ENCODE peak calls at places on chromosomes 11 and 22, in seven cellular contexts. One of them, this sample, is unnamed.

GRCh38 chr11:57901756-57902155 is 121.9 kb upstream of the OR9Q1 start:
- DNase-seq in IMR-90: no peak
- DNase-seq in H9: no peak
- DNase-seq in mesendoderm: peak; percentile 54
- DNase-seq in H1: no peak
- DNase-seq in mesenchymal stem cell: no peak
- DNase-seq in trophoblast cell: peak; percentile 89
- DNase-seq in this sample: no peak

GRCh38 chr11:108693852-108694251 is 29.0 kb downstream of the DDX10 start:
- DNase-seq in mesenchymal stem cell: peak; percentile 40
- DNase-seq in IMR-90: peak; percentile 63
- DNase-seq in H1: no peak
- DNase-seq in mesendoderm: no peak
- DNase-seq in H9: no peak
- DNase-seq in trophoblast cell: no peak
- DNase-seq in this sample: no peak

GRCh38 chr11:79438631-79439429 is 2.0 kb downstream of the TENM4 start:
- DNase-seq in mesenchymal stem cell: peak; percentile 28
- DNase-seq in H1: peak; percentile 73
- DNase-seq in mesendoderm: peak; percentile 75
- DNase-seq in H9: peak; percentile 54
- DNase-seq in IMR-90: peak; percentile 42
- DNase-seq in trophoblast cell: no peak
- DNase-seq in this sample: peak; percentile 17

GRCh38 chr11:93236741-93237675 is 39.2 kb upstream of the SLC36A4 start:
- DNase-seq in H1: no peak
- DNase-seq in trophoblast cell: peak; percentile 57
- DNase-seq in mesenchymal stem cell: peak; percentile 51
- DNase-seq in IMR-90: peak; percentile 44
- DNase-seq in H9: peak; percentile 52
- DNase-seq in mesendoderm: peak; percentile 81
- DNase-seq in this sample: peak; percentile 29

GRCh38 chr11:86490582-86490981 is 115.9 kb downstream of the CCDC81 start:
- DNase-seq in mesenchymal stem cell: no peak
- DNase-seq in H9: no peak
- DNase-seq in trophoblast cell: no peak
- DNase-seq in IMR-90: no peak
- DNase-seq in mesendoderm: no peak
- DNase-seq in H1: no peak
- DNase-seq in this sample: no peak

GRCh38 chr11:29159552-29160465 is 857.0 kb downstream of the KCNA4 start:
- DNase-seq in IMR-90: peak; percentile 90
- DNase-seq in H1: peak; percentile 56
- DNase-seq in mesendoderm: peak; percentile 82
- DNase-seq in mesenchymal stem cell: peak; percentile 74
- DNase-seq in trophoblast cell: peak; percentile 78
- DNase-seq in H9: peak; percentile 69
- DNase-seq in this sample: peak; percentile 56

GRCh38 chr22:47808236-47808845 is 1045.9 kb downstream of the TBC1D22A start:
- DNase-seq in H1: no peak
- DNase-seq in IMR-90: no peak
- DNase-seq in mesendoderm: no peak
- DNase-seq in trophoblast cell: no peak
- DNase-seq in mesenchymal stem cell: no peak
- DNase-seq in H9: no peak
- DNase-seq in this sample: no peak

GRCh38 chr11:61787928-61788491 is 4.4 kb downstream of the TMEM258 start:
- DNase-seq in trophoblast cell: peak; percentile 21
- DNase-seq in mesenchymal stem cell: peak; percentile 74
- DNase-seq in mesendoderm: peak; percentile 87
- DNase-seq in H1: peak; percentile 75
- DNase-seq in H9: peak; percentile 74
- DNase-seq in IMR-90: peak; percentile 61
- DNase-seq in this sample: peak; percentile 30

GRCh38 chr11:86800076-86800955 is at the start of gene PRSS23:
- DNase-seq in trophoblast cell: peak; percentile 60
- DNase-seq in mesendoderm: peak; percentile 68
- DNase-seq in mesenchymal stem cell: peak; percentile 68
- DNase-seq in H9: peak; percentile 64
- DNase-seq in IMR-90: peak; percentile 44
- DNase-seq in H1: peak; percentile 76
- DNase-seq in this sample: peak; percentile 79

GRCh38 chr11:124841765-124842700 is 23.2 kb upstream of the ROBO3 start:
- DNase-seq in IMR-90: no peak
- DNase-seq in H1: no peak
- DNase-seq in H9: no peak
- DNase-seq in trophoblast cell: no peak
- DNase-seq in mesenchymal stem cell: no peak
- DNase-seq in mesendoderm: peak; percentile 36
- DNase-seq in this sample: no peak

GRCh38 chr11:66904055-66904454 is 47.2 kb downstream of the LRFN4 start:
- DNase-seq in H1: no peak
- DNase-seq in mesendoderm: peak; percentile 50
- DNase-seq in IMR-90: peak; percentile 23
- DNase-seq in H9: no peak
- DNase-seq in mesenchymal stem cell: no peak
- DNase-seq in trophoblast cell: no peak
- DNase-seq in this sample: no peak
- H3K4me2 ChIP-seq in H1: no peak overlapping the region
- H3K4me2 ChIP-seq in mesendoderm: no peak overlapping the region
- H3K4me2 ChIP-seq in IMR-90: no peak overlapping the region
- H3K4me2 ChIP-seq in H9: no peak overlapping the region
- H3K4me2 ChIP-seq in mesenchymal stem cell: no peak overlapping the region
- H3K4me2 ChIP-seq in trophoblast cell: no peak overlapping the region
- H3K4me2 ChIP-seq in this sample: no peak overlapping the region

GRCh38 chr11:68377389-68377795 is 65.0 kb downstream of the LRP5 start:
- DNase-seq in trophoblast cell: no peak
- DNase-seq in mesendoderm: no peak
- DNase-seq in mesenchymal stem cell: no peak
- DNase-seq in H9: no peak
- DNase-seq in IMR-90: no peak
- DNase-seq in H1: no peak
- DNase-seq in this sample: no peak
- H2AK5ac ChIP-seq in trophoblast cell: no peak overlapping the region
- H2AK5ac ChIP-seq in mesendoderm: no peak overlapping the region
- H2AK5ac ChIP-seq in mesenchymal stem cell: no peak overlapping the region
- H2AK5ac ChIP-seq in H9: no peak overlapping the region
- H2AK5ac ChIP-seq in IMR-90: no peak overlapping the region
- H2AK5ac ChIP-seq in H1: no peak overlapping the region
- H2AK5ac ChIP-seq in this sample: no peak overlapping the region

DNA sequence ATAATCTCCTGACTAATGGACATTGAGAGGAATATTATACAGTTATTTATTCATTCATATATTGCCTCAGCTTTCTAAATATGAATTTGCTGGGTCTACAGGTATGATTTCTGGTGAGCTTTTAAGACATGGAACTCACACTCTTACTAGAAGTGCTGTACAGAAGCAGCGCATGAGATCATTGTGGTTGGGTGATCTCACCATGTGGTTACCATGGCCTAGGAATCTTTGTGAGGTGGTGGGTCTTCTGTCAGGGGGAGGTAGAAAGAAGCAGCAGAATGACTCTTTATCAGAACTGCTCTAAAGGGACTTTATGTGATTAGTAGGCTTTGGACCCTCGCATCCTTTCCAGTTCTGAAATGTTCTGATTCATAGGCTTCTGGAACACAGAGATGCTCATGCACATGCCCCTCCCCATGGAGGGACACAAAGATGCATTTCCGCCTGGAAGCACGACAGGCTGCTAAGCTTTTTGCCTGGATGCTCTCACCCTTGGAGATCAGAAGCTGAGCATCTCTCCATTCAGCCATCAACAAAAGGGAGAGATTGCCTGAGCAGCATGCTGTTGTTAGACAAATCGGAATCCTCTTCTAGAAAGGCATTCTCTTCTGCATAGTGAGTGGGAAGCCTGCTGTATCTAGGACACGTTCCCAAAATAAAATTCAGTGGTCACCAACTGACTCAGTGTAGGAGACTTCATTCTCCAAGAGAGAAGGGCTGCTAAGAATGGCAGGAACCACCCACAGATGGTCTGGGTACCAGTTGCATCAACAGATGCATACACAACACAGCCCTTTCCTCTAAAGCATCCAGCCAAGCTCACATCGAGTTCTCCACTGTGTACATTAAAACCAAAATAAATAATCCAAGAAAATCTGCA is 51.3 kb downstream of the KIRREL3 start:
- DNase-seq in mesendoderm: no peak
- DNase-seq in IMR-90: peak; percentile 93
- DNase-seq in H9: no peak
- DNase-seq in trophoblast cell: no peak
- DNase-seq in H1: no peak
- DNase-seq in mesenchymal stem cell: no peak
- DNase-seq in this sample: no peak
- H3K18ac ChIP-seq in mesendoderm: no peak overlapping the region
- H3K18ac ChIP-seq in IMR-90: no peak overlapping the region
- H3K18ac ChIP-seq in H9: no peak overlapping the region
- H3K18ac ChIP-seq in trophoblast cell: no peak overlapping the region
- H3K18ac ChIP-seq in H1: no peak overlapping the region
- H3K18ac ChIP-seq in mesenchymal stem cell: no peak overlapping the region
- H3K18ac ChIP-seq in this sample: no peak overlapping the region

DNA sequence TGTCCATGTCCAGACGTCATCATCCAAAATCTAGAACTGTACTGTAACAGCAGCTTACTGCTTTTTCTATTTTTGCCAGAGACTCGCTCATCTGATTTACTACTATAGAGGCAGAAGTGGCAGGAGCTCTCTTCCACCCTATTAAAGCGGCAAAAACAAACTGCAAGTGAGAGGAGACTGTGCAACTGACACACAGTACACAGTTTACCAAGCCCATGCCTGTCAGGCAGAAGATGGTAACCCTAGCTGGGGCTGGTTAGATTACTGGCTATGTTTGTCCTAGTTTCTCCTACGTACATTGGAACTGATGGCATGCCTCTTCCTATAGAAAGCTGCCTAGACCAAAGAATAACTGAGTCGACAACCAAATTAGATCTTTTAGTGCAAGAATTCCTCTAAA is 51.8 kb downstream of the CELF1 start:
- DNase-seq in H9: no peak
- DNase-seq in H1: no peak
- DNase-seq in IMR-90: no peak
- DNase-seq in trophoblast cell: no peak
- DNase-seq in mesenchymal stem cell: no peak
- DNase-seq in mesendoderm: no peak
- DNase-seq in this sample: no peak
- H3K4me2 ChIP-seq in H9: no peak overlapping the region
- H3K4me2 ChIP-seq in H1: no peak overlapping the region
- H3K4me2 ChIP-seq in IMR-90: no peak overlapping the region
- H3K4me2 ChIP-seq in trophoblast cell: no peak overlapping the region
- H3K4me2 ChIP-seq in mesenchymal stem cell: no peak overlapping the region
- H3K4me2 ChIP-seq in mesendoderm: no peak overlapping the region
- H3K4me2 ChIP-seq in this sample: no peak overlapping the region

DNA sequence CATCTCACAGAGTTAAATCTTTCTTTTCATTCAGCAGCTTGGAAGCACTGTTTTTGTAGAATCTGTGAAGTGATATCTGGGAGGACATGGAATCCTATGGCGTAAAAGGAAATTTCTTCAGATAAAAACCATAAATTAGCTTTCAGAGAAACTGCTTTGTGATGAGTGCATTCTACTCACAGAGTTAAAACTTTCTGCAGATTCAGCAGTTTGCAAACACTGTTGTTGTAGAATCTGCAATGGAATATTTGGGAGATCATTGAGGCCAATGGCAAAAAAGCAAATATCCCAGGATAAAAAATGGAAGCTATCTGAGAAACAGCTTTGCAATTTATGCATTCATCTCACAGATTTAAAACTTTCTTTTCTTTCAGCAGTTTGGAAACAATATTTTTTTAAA is 180.6 kb downstream of the OR4A47 start:
- DNase-seq in H9: no peak
- DNase-seq in H1: no peak
- DNase-seq in mesenchymal stem cell: no peak
- DNase-seq in mesendoderm: no peak
- DNase-seq in IMR-90: no peak
- DNase-seq in trophoblast cell: no peak
- DNase-seq in this sample: no peak
- H2AK5ac ChIP-seq in H9: no peak overlapping the region
- H2AK5ac ChIP-seq in H1: no peak overlapping the region
- H2AK5ac ChIP-seq in mesenchymal stem cell: no peak overlapping the region
- H2AK5ac ChIP-seq in mesendoderm: no peak overlapping the region
- H2AK5ac ChIP-seq in IMR-90: no peak overlapping the region
- H2AK5ac ChIP-seq in trophoblast cell: no peak overlapping the region
- H2AK5ac ChIP-seq in this sample: no peak overlapping the region

This sample was measured in neuronal stem cell.